ENCODE peak calls at places on chromosomes 1 and 21, in nine cellular contexts. H, D, N, K, R, L, X, T and G are unnamed samples.

GRCh38 chr1:217026506-217026905 is 303.3 kb upstream of the ESRRG start:
- DNase-seq in H (no peak), D (no peak), N (no peak), K (no peak), R (peak; percentile 14), L (no peak), X (no peak), T (no peak), G (no peak)

GRCh38 chr1:116817582-116818064 is 63.4 kb downstream of the CD2 start:
- DNase-seq in H (peak; percentile 74), D (no peak), N (no peak), K (peak; percentile 76), R (peak; percentile 30), L (peak; percentile 77), X (peak; percentile 10), T (no peak), G (peak; percentile 32)

GRCh38 chr1:201628490-201628889 is 89.6 kb downstream of the NAV1 start:
- DNase-seq in H (no peak), D (no peak), N (no peak), K (no peak), R (no peak), L (no peak), X (no peak), T (peak; percentile 54), G (no peak)

GRCh38 chr1:3261007-3261968 is 192.3 kb downstream of the PRDM16 start:
- DNase-seq in H (no peak), D (no peak), N (no peak), K (peak; percentile 34), R (no peak), L (no peak), X (no peak), T (peak; percentile 32), G (peak; percentile 83)

GRCh38 chr1:171742577-171742922 is 685 bp upstream of the VAMP4 start:
- DNase-seq in H (no peak), D (no peak), N (no peak), K (no peak), R (peak; percentile 37), L (no peak), X (peak; percentile 48), T (peak; percentile 51), G (peak; percentile 32)

GRCh38 chr1:213275293-213275692 is 224.3 kb downstream of the RPS6KC1 start:
- DNase-seq in H (no peak), D (no peak), N (no peak), K (no peak), R (no peak), L (no peak), X (no peak), T (no peak), G (no peak)

GRCh38 chr1:88009916-88010315 is 674.2 kb upstream of the PKN2 start:
- DNase-seq in H (no peak), D (no peak), N (no peak), K (no peak), R (no peak), L (no peak), X (no peak), T (no peak), G (no peak)

GRCh38 chr1:201617157-201617556 is 78.2 kb downstream of the NAV1 start:
- DNase-seq in H (no peak), D (no peak), N (no peak), K (no peak), R (no peak), L (no peak), X (no peak), T (no peak), G (no peak)

GRCh38 chr1:119651133-119651532 is 3.1 kb upstream of the ZNF697 start:
- DNase-seq in H (no peak), D (no peak), N (no peak), K (no peak), R (no peak), L (no peak), X (no peak), T (no peak), G (no peak)

GRCh38 chr1:181390350-181391080 is 92.8 kb upstream of the CACNA1E start:
- DNase-seq in H (no peak), D (no peak), N (no peak), K (no peak), R (peak; percentile 28), L (no peak), X (peak; percentile 2), T (no peak), G (no peak)

GRCh38 chr1:219812491-219813221 is 115.7 kb downstream of the SLC30A10 start:
- DNase-seq in H (peak; percentile 77), D (peak; percentile 41), N (peak; percentile 81), K (peak; percentile 85), R (peak; percentile 19), L (peak; percentile 61), X (peak; percentile 50), T (peak; percentile 21), G (no peak)

GRCh38 chr1:87206444-87206843 is 122.2 kb upstream of the LMO4 start:
- DNase-seq in H (no peak), D (no peak), N (no peak), K (no peak), R (no peak), L (no peak), X (no peak), T (no peak), G (no peak)

GRCh38 chr1:179231923-179232322 is 2.4 kb upstream of the ABL2 start:
- DNase-seq in H (peak; percentile 62), D (no peak), N (no peak), K (no peak), R (no peak), L (no peak), X (peak; percentile 56), T (no peak), G (no peak)

GRCh38 chr1:156738916-156739315 is 2.0 kb downstream of the MRPL24 start:
- DNase-seq in H (no peak), D (no peak), N (no peak), K (no peak), R (no peak), L (no peak), X (no peak), T (no peak), G (no peak)

GRCh38 chr21:34509151-34509550 is 2.9 kb downstream of the KCNE1 start:
- DNase-seq in H (no peak), D (no peak), N (no peak), K (no peak), R (no peak), L (no peak), X (no peak), T (no peak), G (no peak)
- TF ChIP-seq CTCF in H (no peak), D (peak; percentile 17), N (peak; percentile 29), K (peak; percentile 60), R (no peak), L (peak; percentile 7), X (peak; percentile 19), T (peak; percentile 32), G (no peak)

GRCh38 chr1:152622803-152623202 is at the start of gene LCE3A:
- DNase-seq in H (no peak), D (no peak), N (no peak), K (no peak), R (no peak), L (peak; percentile 95), X (no peak), T (no peak), G (no peak)

GRCh38 chr1:152621993-152622392 is 910 bp downstream of the LCE3A start:
- DNase-seq in H (no peak), D (no peak), N (no peak), K (no peak), R (no peak), L (peak; percentile 55), X (no peak), T (no peak), G (no peak)

GRCh38 chr1:152626688-152627087 is 3.8 kb upstream of the LCE3A start:
- DNase-seq in H (no peak), D (no peak), N (no peak), K (no peak), R (no peak), L (no peak), X (no peak), T (no peak), G (no peak)

DNA sequence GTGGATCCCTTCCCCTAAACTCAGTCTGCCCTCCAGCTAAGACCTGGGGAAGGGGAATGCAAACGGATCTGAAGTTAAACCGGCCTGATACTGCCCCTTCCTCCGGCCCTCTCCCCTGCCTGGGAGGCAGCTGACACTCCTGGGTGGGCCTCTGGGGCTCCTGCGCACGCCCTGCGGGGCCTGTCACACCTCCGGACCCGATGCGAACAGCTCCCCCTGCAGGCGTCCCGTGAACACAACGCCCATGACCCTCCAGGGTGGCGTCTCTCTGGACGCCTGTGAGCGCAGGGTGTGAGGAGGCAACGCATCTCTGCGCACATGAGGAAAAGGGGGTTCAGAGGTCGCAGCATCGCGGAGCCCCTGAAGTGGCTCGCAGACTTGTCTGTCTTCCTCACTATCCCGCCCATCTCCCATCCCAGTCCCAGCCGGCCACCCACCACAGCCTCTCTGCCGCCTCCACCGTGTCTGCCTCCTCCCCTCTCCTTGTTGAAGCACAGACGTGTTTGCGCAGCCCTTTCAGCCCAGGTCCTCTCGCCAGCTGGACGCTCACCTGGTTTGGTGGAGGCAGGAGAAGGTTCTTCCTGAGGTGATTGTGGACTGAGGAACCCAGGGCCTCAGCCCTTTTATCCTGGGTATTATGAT is 421 bp upstream of the LCE3A start:
- DNase-seq in H (no peak), D (no peak), N (no peak), K (peak; percentile 9), R (no peak), L (peak; percentile 76), X (no peak), T (no peak), G (no peak)
- TF ChIP-seq CTCF in H (peak; percentile 6), D (no peak), N (no peak), K (peak; percentile 48), R (no peak), L (peak; percentile 65), X (no peak), T (no peak), G (no peak)

GRCh38 chr1:104636581-104636980 is 886.9 kb downstream of the AMY1C start:
- DNase-seq in H (peak; percentile 4), D (no peak), N (no peak), K (peak; percentile 1), R (no peak), L (peak; percentile 7), X (no peak), T (no peak), G (no peak)
- TF ChIP-seq CTCF in H (no peak), D (no peak), N (no peak), K (no peak), R (no peak), L (no peak), X (no peak), T (no peak), G (no peak)

GRCh38 chr1:152457071-152457470 is 43.0 kb upstream of the CRNN start:
- DNase-seq in H (no peak), D (no peak), N (no peak), K (no peak), R (no peak), L (no peak), X (no peak), T (no peak), G (no peak)

GRCh38 chr1:152460529-152460899 is 46.5 kb upstream of the CRNN start:
- DNase-seq in H (no peak), D (no peak), N (no peak), K (no peak), R (no peak), L (no peak), X (no peak), T (no peak), G (no peak)

GRCh38 chr1:152459596-152460528 is 45.8 kb upstream of the CRNN start:
- DNase-seq in H (peak; percentile 83), D (peak; percentile 44), N (peak; percentile 62), K (peak; percentile 51), R (peak; percentile 46), L (peak; percentile 83), X (peak; percentile 37), T (peak; percentile 55), G (peak; percentile 72)

GRCh38 chr1:152457561-152457960 is 43.5 kb upstream of the CRNN start:
- DNase-seq in H (no peak), D (no peak), N (no peak), K (no peak), R (no peak), L (no peak), X (no peak), T (no peak), G (no peak)

GRCh38 chr1:152458384-152459185 is 44.5 kb upstream of the CRNN start:
- DNase-seq in H (peak; percentile 82), D (peak; percentile 32), N (peak; percentile 75), K (peak; percentile 40), R (peak; percentile 53), L (peak; percentile 82), X (peak; percentile 50), T (peak; percentile 75), G (peak; percentile 84)
- TF ChIP-seq CTCF in H (peak; percentile 86), D (peak; percentile 86), N (peak; percentile 83), K (peak; percentile 79), R (peak; percentile 87), L (peak; percentile 64), X (peak; percentile 81), T (peak; percentile 93), G (no peak)